ENCODE peak calls at places on chromosomes 6 and 20, in seven cellular contexts. One of them, this sample, is unnamed.
A peak's percentile ranks its signal among the peaks of the same experiment; 100 is the strongest.

GRCh38 chr6:139855741-139856206 is 481.3 kb upstream of the CITED2 start:
- DNase-seq in GM12878: no peak
- DNase-seq in HCT116: no peak
- DNase-seq in SK-N-SH: no peak
- DNase-seq in K562: no peak
- DNase-seq in HepG2: no peak
- DNase-seq in H1: no peak
- DNase-seq in this sample: no peak

GRCh38 chr20:57876163-57876562 is 166.3 kb upstream of the PMEPA1 start:
- DNase-seq in GM12878: no peak
- DNase-seq in HCT116: no peak
- DNase-seq in SK-N-SH: no peak
- DNase-seq in K562: no peak
- DNase-seq in HepG2: no peak
- DNase-seq in H1: no peak
- DNase-seq in this sample: no peak

GRCh38 chr6:191487-192312 is 100.6 kb upstream of the DUSP22 start:
- DNase-seq in GM12878: no peak
- DNase-seq in HCT116: no peak
- DNase-seq in SK-N-SH: no peak
- DNase-seq in K562: no peak
- DNase-seq in HepG2: no peak
- DNase-seq in H1: no peak
- DNase-seq in this sample: no peak

GRCh38 chr6:163404825-163405265 is 9.7 kb upstream of the QKI start:
- DNase-seq in GM12878: no peak
- DNase-seq in HCT116: no peak
- DNase-seq in SK-N-SH: no peak
- DNase-seq in K562: no peak
- DNase-seq in HepG2: peak; percentile 55
- DNase-seq in H1: no peak
- DNase-seq in this sample: no peak

GRCh38 chr6:134177753-134178229 is 125.4 kb upstream of the SLC2A12 start:
- DNase-seq in GM12878: no peak
- DNase-seq in HCT116: no peak
- DNase-seq in SK-N-SH: no peak
- DNase-seq in K562: no peak
- DNase-seq in HepG2: peak; percentile 56
- DNase-seq in H1: no peak
- DNase-seq in this sample: no peak

GRCh38 chr6:139858444-139858843 is 484.0 kb upstream of the CITED2 start:
- DNase-seq in GM12878: no peak
- DNase-seq in HCT116: no peak
- DNase-seq in SK-N-SH: no peak
- DNase-seq in K562: no peak
- DNase-seq in HepG2: no peak
- DNase-seq in H1: no peak
- DNase-seq in this sample: no peak

GRCh38 chr6:125444234-125444949 is 142.6 kb upstream of the HDDC2 start:
- DNase-seq in GM12878: no peak
- DNase-seq in HCT116: no peak
- DNase-seq in SK-N-SH: no peak
- DNase-seq in K562: no peak
- DNase-seq in HepG2: no peak
- DNase-seq in H1: no peak
- DNase-seq in this sample: no peak

GRCh38 chr20:41308290-41308691 is 9.2 kb downstream of the ZHX3 start:
- DNase-seq in GM12878: no peak
- DNase-seq in HCT116: no peak
- DNase-seq in SK-N-SH: no peak
- DNase-seq in K562: no peak
- DNase-seq in HepG2: peak; percentile 69
- DNase-seq in H1: no peak
- DNase-seq in this sample: no peak

GRCh38 chr6:11921017-11921438 is 91.1 kb upstream of the HIVEP1 start:
- DNase-seq in GM12878: no peak
- DNase-seq in HCT116: peak; percentile 8
- DNase-seq in SK-N-SH: no peak
- DNase-seq in K562: peak; percentile 50
- DNase-seq in HepG2: no peak
- DNase-seq in H1: no peak
- DNase-seq in this sample: no peak

GRCh38 chr6:47094351-47094925 is 52.3 kb upstream of the ADGRF1 start:
- DNase-seq in GM12878: no peak
- DNase-seq in HCT116: no peak
- DNase-seq in SK-N-SH: no peak
- DNase-seq in K562: no peak
- DNase-seq in HepG2: peak; percentile 97
- DNase-seq in H1: no peak
- DNase-seq in this sample: no peak

GRCh38 chr6:142833054-142833453 is 111.9 kb downstream of the HIVEP2 start:
- DNase-seq in GM12878: no peak
- DNase-seq in HCT116: no peak
- DNase-seq in SK-N-SH: no peak
- DNase-seq in K562: no peak
- DNase-seq in HepG2: no peak
- DNase-seq in H1: no peak
- DNase-seq in this sample: no peak

GRCh38 chr6:169042061-169042460 is 211.6 kb downstream of the THBS2 start:
- DNase-seq in GM12878: no peak
- DNase-seq in HCT116: no peak
- DNase-seq in SK-N-SH: no peak
- DNase-seq in K562: no peak
- DNase-seq in HepG2: no peak
- DNase-seq in H1: no peak
- DNase-seq in this sample: no peak

GRCh38 chr6:146857960-146858308 is 259.2 kb downstream of the ADGB start:
- DNase-seq in GM12878: no peak
- DNase-seq in HCT116: no peak
- DNase-seq in SK-N-SH: peak; percentile 66
- DNase-seq in K562: peak; percentile 34
- DNase-seq in HepG2: no peak
- DNase-seq in H1: peak; percentile 51
- DNase-seq in this sample: no peak

GRCh38 chr6:150992682-150993081 is 127.2 kb downstream of the MTHFD1L start:
- DNase-seq in GM12878: no peak
- DNase-seq in HCT116: no peak
- DNase-seq in SK-N-SH: no peak
- DNase-seq in K562: no peak
- DNase-seq in HepG2: no peak
- DNase-seq in H1: no peak
- DNase-seq in this sample: no peak

GRCh38 chr6:168149015-168149414 is 70.0 kb upstream of the FRMD1 start:
- DNase-seq in GM12878: no peak
- DNase-seq in HCT116: no peak
- DNase-seq in SK-N-SH: no peak
- DNase-seq in K562: no peak
- DNase-seq in HepG2: no peak
- DNase-seq in H1: no peak
- DNase-seq in this sample: no peak

GRCh38 chr6:39313526-39314272 is 520 bp downstream of the KCNK17 start:
- DNase-seq in GM12878: no peak
- DNase-seq in HCT116: no peak
- DNase-seq in SK-N-SH: peak; percentile 56
- DNase-seq in K562: no peak
- DNase-seq in HepG2: no peak
- DNase-seq in H1: peak; percentile 83
- DNase-seq in this sample: no peak

GRCh38 chr6:20325641-20326421 is 75.8 kb upstream of the E2F3 start:
- DNase-seq in GM12878: no peak
- DNase-seq in HCT116: no peak
- DNase-seq in SK-N-SH: no peak
- DNase-seq in K562: no peak
- DNase-seq in HepG2: no peak
- DNase-seq in H1: no peak
- DNase-seq in this sample: no peak

GRCh38 chr6:27782703-27783236 is 129.4 kb downstream of the OR2B2 start:
- DNase-seq in GM12878: no peak
- DNase-seq in HCT116: no peak
- DNase-seq in SK-N-SH: no peak
- DNase-seq in K562: no peak
- DNase-seq in HepG2: no peak
- DNase-seq in H1: no peak
- DNase-seq in this sample: no peak

GRCh38 chr20:4060054-4060795 is 44.9 kb upstream of the RNF24 start:
- DNase-seq in GM12878: peak; percentile 40
- DNase-seq in HCT116: no peak
- DNase-seq in SK-N-SH: no peak
- DNase-seq in K562: no peak
- DNase-seq in HepG2: no peak
- DNase-seq in H1: no peak
- DNase-seq in this sample: no peak

GRCh38 chr6:11110921-11111768 is at the start of gene ERVFRD-1:
- DNase-seq in GM12878: no peak
- DNase-seq in HCT116: no peak
- DNase-seq in SK-N-SH: no peak
- DNase-seq in K562: no peak
- DNase-seq in HepG2: no peak
- DNase-seq in H1: peak; percentile 38
- DNase-seq in this sample: no peak

DNA sequence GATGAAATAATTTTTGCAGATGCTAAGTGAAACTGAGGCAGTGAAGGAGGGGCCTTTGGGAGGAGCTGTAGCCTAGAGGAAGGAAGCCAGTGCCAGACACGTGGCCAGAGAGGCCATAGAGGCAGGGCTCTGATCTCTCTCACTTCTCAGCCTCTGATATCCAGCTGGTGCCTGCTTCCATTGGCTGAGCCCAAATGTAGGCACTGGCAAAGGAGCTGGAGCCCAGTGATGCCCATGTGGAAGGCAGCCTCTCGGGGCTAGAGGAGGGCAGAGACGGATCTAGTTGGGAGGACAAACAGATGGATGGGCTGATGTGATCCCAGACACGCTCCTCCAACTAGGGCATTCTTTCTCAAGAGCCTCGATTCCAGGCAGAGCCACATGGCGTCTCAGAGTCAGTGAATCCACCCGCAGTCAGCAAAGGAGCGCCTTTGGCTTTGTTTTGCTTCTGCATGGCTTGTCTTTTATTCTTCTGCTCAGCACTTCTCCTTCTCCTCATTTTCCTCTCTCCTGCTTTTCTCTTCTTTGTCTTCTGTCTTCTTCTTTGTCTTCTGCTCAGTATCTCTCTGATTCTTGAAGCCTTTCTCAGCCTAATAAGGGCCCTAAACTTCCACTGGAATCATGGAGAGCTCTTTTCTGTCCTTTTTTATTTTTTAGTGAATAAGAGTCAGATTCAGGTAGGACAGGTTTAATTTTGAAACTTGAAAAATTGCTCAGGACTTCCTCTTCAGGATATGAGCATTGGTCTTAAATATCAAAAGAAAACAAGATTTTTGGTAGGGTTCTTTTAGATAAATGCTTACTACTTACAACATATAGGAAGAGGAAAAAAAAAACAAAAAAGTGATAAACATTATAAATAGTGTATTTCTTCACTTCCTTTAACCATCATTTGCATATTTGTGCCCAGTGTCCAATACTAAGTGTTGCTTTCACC is 41.8 kb downstream of the CYP24A1 start:
- DNase-seq in GM12878: no peak
- DNase-seq in HCT116: no peak
- DNase-seq in SK-N-SH: no peak
- DNase-seq in K562: no peak
- DNase-seq in HepG2: no peak
- DNase-seq in H1: no peak
- DNase-seq in this sample: no peak
- TF ChIP-seq YY1 in GM12878: no peak
- TF ChIP-seq YY1 in HCT116: no peak
- TF ChIP-seq YY1 in SK-N-SH: no peak
- TF ChIP-seq YY1 in K562: no peak
- TF ChIP-seq YY1 in HepG2: no peak
- TF ChIP-seq YY1 in H1: no peak
- TF ChIP-seq YY1 in this sample: no peak

GRCh38 chr20:62437985-62438384 is 10.6 kb upstream of the RBBP8NL start:
- DNase-seq in GM12878: no peak
- DNase-seq in HCT116: no peak
- DNase-seq in SK-N-SH: no peak
- DNase-seq in K562: no peak
- DNase-seq in HepG2: no peak
- DNase-seq in H1: no peak
- DNase-seq in this sample: no peak
- H3K27me3 ChIP-seq in GM12878: peaks cover 12% of the 10 kb centered on the region
- H3K27me3 ChIP-seq in HCT116: no peaks in the 10 kb centered on the region
- H3K27me3 ChIP-seq in SK-N-SH: no peaks in the 10 kb centered on the region
- H3K27me3 ChIP-seq in K562: peaks cover 49% of the 10 kb centered on the region
- H3K27me3 ChIP-seq in HepG2: peaks cover 36% of the 10 kb centered on the region
- H3K27me3 ChIP-seq in H1: peaks cover 2% of the 10 kb centered on the region
- H3K27me3 ChIP-seq in this sample: peaks cover 11% of the 10 kb centered on the region

DNA sequence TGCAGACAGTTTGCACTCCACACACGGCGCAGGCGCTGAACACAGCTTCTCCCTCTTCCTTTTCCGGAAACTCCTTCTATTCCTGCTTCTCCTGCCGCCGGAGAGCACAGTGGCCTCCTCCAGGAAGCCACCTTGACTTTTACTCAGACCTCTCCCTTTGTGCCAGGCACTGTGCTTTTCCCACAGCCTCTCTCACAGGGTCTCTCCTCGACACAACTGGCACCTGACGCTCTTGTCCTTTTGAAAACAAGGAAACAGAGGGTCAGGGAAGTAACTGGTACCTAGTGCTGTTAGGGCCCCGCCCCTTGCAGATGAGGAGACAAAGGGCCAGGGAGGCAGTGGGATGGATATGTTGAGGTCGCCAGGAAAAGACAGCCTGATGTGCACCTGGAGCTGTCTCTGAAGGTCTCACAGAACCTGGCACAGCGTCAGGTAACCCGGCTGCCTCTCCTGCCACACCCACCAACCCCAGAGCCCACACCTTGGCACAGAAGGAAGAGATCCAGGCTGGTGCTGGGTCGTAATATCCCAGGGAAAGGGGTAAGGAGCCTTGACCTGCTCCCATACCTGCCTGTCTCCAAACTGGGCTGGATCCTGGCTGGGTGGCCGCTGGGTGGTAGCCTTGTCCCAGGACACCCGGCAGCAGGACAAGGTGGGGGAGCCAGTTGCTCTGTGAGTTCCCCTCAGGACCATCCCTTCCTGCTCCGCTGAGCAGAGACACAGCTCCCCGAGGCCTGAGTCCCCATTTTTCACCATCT is 59.0 kb downstream of the UBE2V1 start:
- DNase-seq in GM12878: no peak
- DNase-seq in HCT116: no peak
- DNase-seq in SK-N-SH: no peak
- DNase-seq in K562: no peak
- DNase-seq in HepG2: no peak
- DNase-seq in H1: no peak
- DNase-seq in this sample: no peak
- H3K9ac ChIP-seq in GM12878: no peak overlapping the region
- H3K9ac ChIP-seq in HCT116: no peak overlapping the region
- H3K9ac ChIP-seq in SK-N-SH: no peak overlapping the region
- H3K9ac ChIP-seq in K562: no peak overlapping the region
- H3K9ac ChIP-seq in HepG2: no peak overlapping the region
- H3K9ac ChIP-seq in H1: no peak overlapping the region
- H3K9ac ChIP-seq in this sample: no peak overlapping the region

DNA sequence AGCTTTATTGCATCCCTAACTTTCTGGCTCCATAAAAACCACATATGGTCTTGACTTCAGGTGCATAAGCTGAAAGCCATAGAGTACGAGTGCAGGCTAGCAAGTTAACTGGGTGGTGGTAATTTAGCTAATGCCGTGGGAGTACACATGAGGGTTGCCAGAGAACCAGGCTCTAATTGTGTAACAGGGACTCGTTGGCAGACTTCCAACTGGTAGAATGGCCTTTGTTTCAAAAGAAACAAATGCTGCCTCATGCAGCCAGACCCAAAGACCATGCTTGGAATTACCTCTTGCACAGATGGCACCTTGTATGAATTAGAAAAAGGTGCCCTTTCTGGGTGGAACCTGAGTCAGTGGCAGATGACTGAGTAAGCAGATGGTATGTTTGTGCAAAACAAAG is 73.2 kb downstream of the LY86 start:
- DNase-seq in GM12878: no peak
- DNase-seq in HCT116: no peak
- DNase-seq in SK-N-SH: peak; percentile 36
- DNase-seq in K562: no peak
- DNase-seq in HepG2: peak; percentile 56
- DNase-seq in H1: no peak
- DNase-seq in this sample: no peak
- TF ChIP-seq YY1 in GM12878: no peak
- TF ChIP-seq YY1 in HCT116: no peak
- TF ChIP-seq YY1 in SK-N-SH: no peak
- TF ChIP-seq YY1 in K562: no peak
- TF ChIP-seq YY1 in HepG2: no peak
- TF ChIP-seq YY1 in H1: no peak
- TF ChIP-seq YY1 in this sample: no peak